ENCODE peak calls at places on chromosomes 13 and 19, in eight cellular contexts. K, Y, N, A, X, G, C and J are unnamed samples.

GRCh38 chr13:99322297-99323103 is 15.3 kb upstream of the GPR183 start:
- DNase-seq in K (peak), Y (peak), N (peak), A (peak), X (no peak), G (peak), C (no peak), J (no peak)

GRCh38 chr19:17829855-17830566 is 8.7 kb upstream of the INSL3 start:
- DNase-seq in K (no peak), Y (no peak), N (peak), A (no peak), X (no peak), G (no peak), C (peak), J (no peak)

GRCh38 chr19:5651361-5651760 is 28.5 kb downstream of the SAFB start:
- DNase-seq in K (no peak), Y (no peak), N (no peak), A (no peak), X (no peak), G (no peak), C (no peak), J (no peak)

GRCh38 chr13:111123649-111124048 is 8.5 kb downstream of the ARHGEF7 start:
- DNase-seq in K (no peak), Y (no peak), N (no peak), A (no peak), X (no peak), G (no peak), C (no peak), J (no peak)

GRCh38 chr13:110546933-110547332 is 14.6 kb downstream of the RAB20 start:
- DNase-seq in K (no peak), Y (peak), N (peak), A (peak), X (peak), G (peak), C (peak), J (no peak)

GRCh38 chr13:27956576-27957300 is 12.4 kb downstream of the CDX2 start:
- DNase-seq in K (no peak), Y (no peak), N (no peak), A (no peak), X (no peak), G (no peak), C (no peak), J (no peak)

GRCh38 chr13:37868691-37869505 is 674 bp downstream of the TRPC4 start:
- DNase-seq in K (no peak), Y (peak), N (peak), A (peak), X (no peak), G (no peak), C (no peak), J (no peak)

GRCh38 chr13:33205804-33206221 is 79.7 kb downstream of the STARD13 start:
- DNase-seq in K (no peak), Y (no peak), N (peak), A (peak), X (peak), G (no peak), C (no peak), J (no peak)

GRCh38 chr19:16334421-16334820 is 9.8 kb downstream of the KLF2 start:
- DNase-seq in K (no peak), Y (peak), N (no peak), A (peak), X (no peak), G (no peak), C (no peak), J (no peak)